ENCODE peak calls at places on chromosomes 12 and 14, in six cellular contexts. W, K, M, E, R and N are unnamed samples.

GRCh38 chr14:51789631-51790030 is 70.8 kb upstream of the GNG2 start:
- DNase-seq in W (no peak), E (no peak), R (no peak), M (no peak), K (no peak), N (no peak)

GRCh38 chr12:120849765-120850164 is 54.4 kb downstream of the SPPL3 start:
- DNase-seq in M (peak), R (no peak), E (peak), W (no peak), K (peak), N (peak)

GRCh38 chr14:23566782-23567185 is 807 bp downstream of the AP1G2 start:
- DNase-seq in W (peak), E (peak), R (no peak), K (no peak), M (no peak), N (no peak)

GRCh38 chr12:31234955-31235867 is 90.7 kb downstream of the SINHCAF start:
- DNase-seq in W (peak), K (peak), R (no peak), E (no peak), M (no peak), N (no peak)

GRCh38 chr14:66596241-66596985 is 88.5 kb downstream of the GPHN start:
- DNase-seq in W (no peak), R (no peak), K (no peak), M (no peak), E (no peak), N (no peak)

GRCh38 chr14:31705731-31706130 is 144.5 kb downstream of the NUBPL start:
- DNase-seq in M (no peak), K (no peak), W (no peak), R (no peak), E (no peak), N (no peak)

GRCh38 chr12:94795520-94795919 is 145.2 kb upstream of the TMCC3 start:
- DNase-seq in E (peak), W (peak), M (no peak), K (peak), R (no peak), N (peak)

GRCh38 chr14:25121342-25122129 is 71.6 kb upstream of the STXBP6 start:
- DNase-seq in M (no peak), E (no peak), W (peak), R (no peak), K (peak), N (peak)

GRCh38 chr12:110582286-110583136 is 607 bp downstream of the PPTC7 start:
- DNase-seq in K (no peak), W (peak), E (no peak), M (peak), R (peak), N (peak)

GRCh38 chr12:93244514-93245077 is 133.1 kb upstream of the NUDT4 start:
- DNase-seq in W (no peak), E (no peak), M (no peak), R (no peak), K (no peak), N (no peak)

GRCh38 chr12:110088936-110089335 is 35.2 kb upstream of the IFT81 start:
- DNase-seq in R (no peak), M (no peak), W (no peak), K (no peak), E (no peak), N (no peak)

GRCh38 chr12:49932023-49932422 is 18.5 kb upstream of the AQP2 start:
- DNase-seq in W (no peak), K (no peak), R (no peak), E (no peak), M (no peak), N (no peak)

GRCh38 chr14:49950275-49951250 is 57.7 kb downstream of the ARF6 start:
- DNase-seq in W (no peak), M (no peak), K (no peak), E (no peak), R (no peak), N (peak)

GRCh38 chr12:43308776-43309175 is 243.2 kb downstream of the ADAMTS20 start:
- DNase-seq in R (no peak), E (no peak), W (no peak), M (no peak), K (no peak), N (no peak)

GRCh38 chr12:2256915-2257314 is 204.1 kb downstream of the CACNA1C start:
- DNase-seq in M (no peak), E (no peak), K (peak), W (peak), R (no peak), N (no peak)

GRCh38 chr12:44015333-44015941 is 179.6 kb downstream of the TMEM117 start:
- DNase-seq in M (no peak), R (peak), W (peak), K (peak), E (peak), N (no peak)

GRCh38 chr14:69423279-69423678 is 24.8 kb downstream of the SLC39A9 start:
- DNase-seq in R (no peak), M (no peak), E (no peak), K (peak), W (peak), N (no peak)

GRCh38 chr12:130013771-130014484 is 110.1 kb upstream of the TMEM132D start:
- DNase-seq in K (no peak), E (peak), M (no peak), W (peak), R (peak), N (no peak)

GRCh38 chr14:54457609-54457996 is 16.4 kb upstream of the CNIH1 start:
- DNase-seq in M (no peak), E (no peak), R (no peak), W (no peak), K (no peak), N (no peak)

GRCh38 chr14:48735607-48736006 is 850.6 kb downstream of the RPS29 start:
- DNase-seq in W (no peak), M (no peak), E (no peak), R (no peak), K (no peak), N (no peak)

GRCh38 chr14:50714452-50715073 is 46.5 kb upstream of the SAV1 start:
- DNase-seq in E (peak), W (peak), R (peak), K (peak), M (peak), N (no peak)

GRCh38 chr12:64621257-64621942 is 11.1 kb downstream of the RASSF3 start:
- DNase-seq in E (peak), W (peak), K (peak), R (peak), M (no peak), N (no peak)

GRCh38 chr14:99230271-99231141 is 41.5 kb downstream of the BCL11B start:
- DNase-seq in W (no peak), M (no peak), K (no peak), E (no peak), R (no peak), N (peak)

GRCh38 chr14:99231181-99231849 is 40.7 kb downstream of the BCL11B start:
- DNase-seq in M (no peak), E (no peak), K (no peak), R (no peak), W (no peak), N (no peak)

GRCh38 chr14:99232406-99233214 is 39.4 kb downstream of the BCL11B start:
- DNase-seq in K (no peak), M (no peak), W (no peak), R (no peak), E (no peak), N (no peak)

GRCh38 chr14:99231850-99232401 is 40.1 kb downstream of the BCL11B start:
- DNase-seq in E (no peak), W (no peak), M (no peak), K (peak), R (no peak), N (no peak)

GRCh38 chr14:99229654-99230215 is 42.3 kb downstream of the BCL11B start:
- DNase-seq in W (no peak), M (no peak), K (peak), E (no peak), R (no peak), N (no peak)
- H3K27ac ChIP-seq in W (no peak), M (no peak), K (no peak), E (no peak), R (no peak), N (no peak)

GRCh38 chr12:11743748-11744147 is 94.3 kb downstream of the ETV6 start:
- DNase-seq in M (no peak), E (no peak), W (no peak), K (no peak), R (no peak), N (no peak)

GRCh38 chr12:11743333-11743732 is 93.9 kb downstream of the ETV6 start:
- DNase-seq in M (no peak), E (no peak), K (no peak), R (no peak), W (no peak), N (no peak)

GRCh38 chr12:11741434-11742092 is 92.1 kb downstream of the ETV6 start:
- DNase-seq in E (no peak), R (no peak), K (no peak), W (no peak), M (no peak), N (peak)

GRCh38 chr12:11738450-11738849 is 89.0 kb downstream of the ETV6 start:
- DNase-seq in M (no peak), K (no peak), R (no peak), W (no peak), E (no peak), N (no peak)

GRCh38 chr12:11739980-11740379 is 90.5 kb downstream of the ETV6 start:
- DNase-seq in K (no peak), E (no peak), M (no peak), R (no peak), W (no peak), N (no peak)
- H3K27ac ChIP-seq in K (no peak), E (no peak), M (no peak), R (no peak), W (no peak), N (no peak)

GRCh38 chr12:79549531-79550271 is 141.1 kb downstream of the PAWR start:
- DNase-seq in K (peak), E (peak), M (no peak), W (peak), R (no peak), N (no peak)
- H3K27ac ChIP-seq in K (peak), E (peak), M (no peak), W (peak), R (no peak), N (no peak)

GRCh38 chr14:59333235-59333634 is 131.9 kb downstream of the GPR135 start:
- DNase-seq in E (no peak), M (no peak), W (no peak), K (no peak), R (no peak), N (no peak)

GRCh38 chr14:59332727-59333126 is 132.5 kb downstream of the GPR135 start:
- DNase-seq in K (peak), E (peak), W (peak), R (no peak), M (peak), N (no peak)

GRCh38 chr14:59336078-59336477 is 129.1 kb downstream of the GPR135 start:
- DNase-seq in K (peak), R (no peak), M (no peak), W (peak), E (no peak), N (no peak)

GRCh38 chr14:59331217-59331616 is 134.0 kb downstream of the GPR135 start:
- DNase-seq in M (no peak), E (no peak), R (no peak), W (no peak), K (no peak), N (no peak)

GRCh38 chr14:59333668-59334067 is 131.5 kb downstream of the GPR135 start:
- DNase-seq in E (peak), R (no peak), K (peak), W (peak), M (peak), N (no peak)
- H3K27ac ChIP-seq in E (peak), R (no peak), K (peak), W (peak), M (peak), N (no peak)

GRCh38 chr14:89164168-89165074 is 252.6 kb downstream of the FOXN3 start:
- DNase-seq in M (no peak), K (no peak), R (no peak), W (no peak), E (no peak), N (no peak)
- H3K27ac ChIP-seq in M (peak), K (no peak), R (no peak), W (no peak), E (no peak), N (no peak)

DNA sequence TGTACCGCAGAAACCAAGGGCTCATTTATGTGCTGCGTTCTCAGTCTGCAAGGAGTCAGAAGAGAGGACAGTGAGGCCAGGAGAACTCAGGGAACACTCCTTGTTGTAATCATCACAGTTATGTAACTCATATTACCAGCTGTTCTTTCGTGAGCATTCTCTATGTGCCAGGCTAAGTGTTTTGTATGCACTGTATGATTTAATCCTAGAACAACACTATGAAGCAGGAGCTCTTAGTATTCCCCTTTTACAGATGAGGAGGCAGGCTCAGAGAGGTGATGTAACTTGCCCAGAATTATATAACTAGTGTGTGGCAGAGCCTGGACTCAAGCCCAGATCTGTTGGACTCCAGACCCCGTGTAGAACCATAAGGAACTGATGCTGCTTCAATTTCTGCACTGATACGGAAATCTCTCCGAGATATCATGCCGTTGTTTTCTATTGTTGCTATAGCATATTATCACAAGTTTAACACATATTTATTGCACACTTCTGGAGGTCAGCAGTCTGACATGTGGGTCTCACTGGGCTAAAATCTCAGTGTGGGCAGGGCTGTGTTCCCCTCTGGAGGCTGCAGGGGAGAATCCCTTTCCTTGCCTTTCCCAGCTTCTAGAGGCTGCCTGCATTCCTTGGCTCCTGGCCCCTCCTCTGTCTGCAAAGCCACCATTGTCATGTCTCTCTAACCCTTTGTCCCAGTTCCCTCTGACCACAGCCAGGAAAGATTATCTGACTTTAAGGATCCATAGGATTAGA is 16.3 kb upstream of the CD9 start:
- DNase-seq in W (peak), K (peak), M (no peak), E (no peak), R (no peak), N (no peak)
- H3K27ac ChIP-seq in W (no peak), K (no peak), M (peak), E (no peak), R (no peak), N (no peak)

GRCh38 chr12:116366456-116366776 is 88.9 kb upstream of the MED13L start:
- DNase-seq in K (no peak), E (no peak), R (no peak), W (no peak), M (no peak), N (no peak)
- H3K27ac ChIP-seq in K (no peak), E (no peak), R (no peak), W (no peak), M (no peak), N (no peak)

GRCh38 chr14:65079201-65079600 is 23.1 kb downstream of the MAX start:
- DNase-seq in R (no peak), W (peak), E (no peak), M (no peak), K (no peak), N (no peak)
- H3K27ac ChIP-seq in R (no peak), W (peak), E (no peak), M (no peak), K (no peak), N (no peak)